ENCODE peak calls at places on chromosomes 7 and 10, in ten cellular contexts. Y, V, K, T, I, P, F, B, R and Q are unnamed samples.

GRCh38 chr7:116522247-116522646 is 2.6 kb upstream of the CAV1 start:
- DNase-seq in Y (no peak), V (peak), K (no peak), T (no peak), I (no peak), P (no peak), F (peak), B (peak), R (no peak), Q (no peak)

GRCh38 chr7:38839846-38840245 is 69.1 kb downstream of the VPS41 start:
- DNase-seq in Y (no peak), V (no peak), K (no peak), T (no peak), I (no peak), P (no peak), F (no peak), B (peak), R (peak), Q (no peak)

GRCh38 chr10:71725998-71726672 is 6.6 kb upstream of the C10orf105 start:
- DNase-seq in Y (no peak), V (no peak), K (no peak), T (peak), I (peak), P (peak), F (peak), B (peak), R (no peak), Q (no peak)

GRCh38 chr7:139777948-139778841 is at the start of gene HIPK2:
- DNase-seq in Y (peak), V (peak), K (peak), T (peak), I (peak), P (peak), F (peak), B (peak), R (peak), Q (peak)

GRCh38 chr7:37052673-37053072 is 328.4 kb upstream of the AOAH start:
- DNase-seq in Y (no peak), V (no peak), K (no peak), T (no peak), I (no peak), P (no peak), F (no peak), B (peak), R (no peak), Q (no peak)

GRCh38 chr7:11831383-11831726 is 643 bp downstream of the THSD7A start:
- DNase-seq in Y (no peak), V (no peak), K (no peak), T (no peak), I (no peak), P (no peak), F (peak), B (no peak), R (no peak), Q (peak)

GRCh38 chr10:130547368-130547767 is 411.2 kb downstream of the GLRX3 start:
- DNase-seq in Y (no peak), V (no peak), K (no peak), T (no peak), I (no peak), P (no peak), F (no peak), B (no peak), R (no peak), Q (no peak)

GRCh38 chr10:37976880-37977203 is 395 bp upstream of the ZNF25 start:
- DNase-seq in Y (no peak), V (no peak), K (no peak), T (no peak), I (no peak), P (no peak), F (no peak), B (no peak), R (no peak), Q (no peak)

GRCh38 chr10:79229830-79230562 is 117.3 kb upstream of the PPIF start:
- DNase-seq in Y (no peak), V (no peak), K (no peak), T (no peak), I (no peak), P (no peak), F (no peak), B (no peak), R (no peak), Q (no peak)

GRCh38 chr10:90197766-90198165 is 496.4 kb downstream of the KIF20B start:
- DNase-seq in Y (no peak), V (peak), K (no peak), T (no peak), I (no peak), P (no peak), F (peak), B (no peak), R (no peak), Q (no peak)

GRCh38 chr7:132065193-132065972 is 509.0 kb upstream of the PODXL start:
- DNase-seq in Y (no peak), V (peak), K (no peak), T (no peak), I (no peak), P (no peak), F (peak), B (peak), R (no peak), Q (no peak)

GRCh38 chr7:4613855-4614548 is 68.1 kb upstream of the FOXK1 start:
- DNase-seq in Y (no peak), V (peak), K (no peak), T (no peak), I (no peak), P (no peak), F (no peak), B (peak), R (no peak), Q (no peak)

GRCh38 chr7:43572516-43573049 is 10.3 kb upstream of the STK17A start:
- DNase-seq in Y (peak), V (peak), K (no peak), T (no peak), I (no peak), P (peak), F (peak), B (peak), R (peak), Q (no peak)

GRCh38 chr7:158043461-158044155 is 544.0 kb downstream of the PTPRN2 start:
- DNase-seq in Y (no peak), V (no peak), K (peak), T (no peak), I (no peak), P (no peak), F (no peak), B (no peak), R (no peak), Q (no peak)